ENCODE peak calls at places on chromosome 7, in five cellular contexts. W is GM23248, N is neural progenitor cell, L is IMR-90, S is HepG2. V is an unnamed sample.

GRCh38 chr7:38660427-38661099 is 29.4 kb upstream of the AMPH start:
- DNase-seq in W (peak; percentile 81), N (peak; percentile 73), L (peak; percentile 56), S (peak; percentile 29), V (peak; percentile 36)

GRCh38 chr7:137969828-137970227 is 32.1 kb downstream of the CREB3L2 start:
- DNase-seq in W (no peak), N (no peak), L (no peak), S (no peak), V (no peak)

GRCh38 chr7:22853674-22854157 is 31.1 kb upstream of the TOMM7 start:
- DNase-seq in W (peak; percentile 58), N (peak; percentile 49), L (no peak), S (no peak), V (no peak)

GRCh38 chr7:43112941-43113621 is 634 bp downstream of the HECW1 start:
- DNase-seq in W (peak; percentile 86), N (peak; percentile 83), L (peak; percentile 49), S (no peak), V (peak; percentile 67)

GRCh38 chr7:24740821-24741220 is 16.4 kb downstream of the GSDME start:
- DNase-seq in W (no peak), N (no peak), L (no peak), S (no peak), V (no peak)

GRCh38 chr7:21526007-21526406 is 16.8 kb upstream of the DNAH11 start:
- DNase-seq in W (peak; percentile 26), N (no peak), L (peak; percentile 5), S (peak; percentile 5), V (no peak)

GRCh38 chr7:8638076-8638475 is 204.7 kb downstream of the NXPH1 start:
- DNase-seq in W (no peak), N (no peak), L (no peak), S (no peak), V (no peak)

GRCh38 chr7:130903358-130903974 is 169.5 kb upstream of the KLF14 start:
- DNase-seq in W (peak; percentile 96), N (no peak), L (peak; percentile 98), S (no peak), V (no peak)

GRCh38 chr7:129186749-129187260 is 1.6 kb upstream of the SMO start:
- DNase-seq in W (no peak), N (peak; percentile 20), L (no peak), S (no peak), V (no peak)

GRCh38 chr7:74604326-74605020 is 53.0 kb upstream of the GTF2I start:
- DNase-seq in W (peak; percentile 69), N (no peak), L (no peak), S (no peak), V (no peak)

GRCh38 chr7:151237244-151238189 is 5.2 kb downstream of the CHPF2 start:
- DNase-seq in W (no peak), N (no peak), L (no peak), S (no peak), V (no peak)

GRCh38 chr7:87926581-87927461 is 7.2 kb upstream of the ADAM22 start:
- DNase-seq in W (no peak), N (peak; percentile 43), L (no peak), S (peak; percentile 30), V (no peak)

GRCh38 chr7:6259257-6259656 is 13.2 kb downstream of the CYTH3 start:
- DNase-seq in W (peak; percentile 43), N (no peak), L (no peak), S (no peak), V (no peak)

GRCh38 chr7:122790132-122790531 is 87.4 kb upstream of the RNF148 start:
- DNase-seq in W (no peak), N (no peak), L (no peak), S (no peak), V (no peak)

GRCh38 chr7:106056513-106057203 is 55.5 kb downstream of the SYPL1 start:
- DNase-seq in W (peak; percentile 87), N (peak; percentile 72), L (peak; percentile 69), S (peak; percentile 62), V (no peak)

GRCh38 chr7:6320791-6321190 is 48.4 kb upstream of the CYTH3 start:
- DNase-seq in W (no peak), N (no peak), L (no peak), S (no peak), V (no peak)

GRCh38 chr7:3683886-3684539 is 383.0 kb downstream of the SDK1 start:
- DNase-seq in W (no peak), N (peak; percentile 8), L (no peak), S (peak; percentile 56), V (no peak)

GRCh38 chr7:82572195-82572880 is 128.8 kb upstream of the CACNA2D1 start:
- DNase-seq in W (peak; percentile 87), N (peak; percentile 92), L (peak; percentile 85), S (peak; percentile 70), V (peak; percentile 87)

GRCh38 chr7:4939971-4940720 is 18.8 kb downstream of the MMD2 start:
- DNase-seq in W (no peak), N (no peak), L (no peak), S (no peak), V (no peak)

GRCh38 chr7:149414745-149415390 is 46.0 kb downstream of the ZNF777 start:
- DNase-seq in W (peak; percentile 55), N (peak; percentile 88), L (peak; percentile 82), S (no peak), V (peak; percentile 73)

GRCh38 chr7:135801045-135801693 is 52.6 kb upstream of the FAM180A start:
- DNase-seq in W (peak; percentile 83), N (peak; percentile 88), L (peak; percentile 74), S (peak; percentile 65), V (peak; percentile 61)

GRCh38 chr7:73841689-73842247 is 548 bp downstream of the METTL27 start:
- DNase-seq in W (no peak), N (peak; percentile 48), L (no peak), S (no peak), V (no peak)

GRCh38 chr7:50164552-50165220 is 71.6 kb upstream of the ZPBP start:
- DNase-seq in W (no peak), N (no peak), L (no peak), S (no peak), V (no peak)

GRCh38 chr7:12124028-12124427 is 87.1 kb upstream of the TMEM106B start:
- DNase-seq in W (no peak), N (no peak), L (no peak), S (no peak), V (no peak)

GRCh38 chr7:57646219-57646900 is 196.4 kb downstream of the ZNF716 start:
- DNase-seq in W (no peak), N (no peak), L (no peak), S (no peak), V (no peak)

GRCh38 chr7:55448526-55448925 is 83.4 kb downstream of the LANCL2 start:
- DNase-seq in W (no peak), N (no peak), L (no peak), S (no peak), V (no peak)

GRCh38 chr7:121755818-121756501 is 117.0 kb upstream of the PTPRZ1 start:
- DNase-seq in W (no peak), N (peak; percentile 79), L (no peak), S (no peak), V (peak; percentile 48)

GRCh38 chr7:101659706-101660105 is 30.6 kb upstream of the MYL10 start:
- DNase-seq in W (no peak), N (no peak), L (peak; percentile 11), S (peak; percentile 14), V (no peak)

GRCh38 chr7:151992375-151992774 is 33.1 kb upstream of the GALNT11 start:
- DNase-seq in W (peak; percentile 51), N (peak; percentile 78), L (no peak), S (peak; percentile 6), V (peak; percentile 43)

GRCh38 chr7:80900583-80901576 is 18.0 kb downstream of the SEMA3C start:
- DNase-seq in W (peak; percentile 86), N (no peak), L (peak; percentile 74), S (no peak), V (no peak)

GRCh38 chr7:2719007-2719406 is 31.0 kb downstream of the AMZ1 start:
- DNase-seq in W (peak; percentile 15), N (peak; percentile 62), L (no peak), S (no peak), V (no peak)

DNA sequence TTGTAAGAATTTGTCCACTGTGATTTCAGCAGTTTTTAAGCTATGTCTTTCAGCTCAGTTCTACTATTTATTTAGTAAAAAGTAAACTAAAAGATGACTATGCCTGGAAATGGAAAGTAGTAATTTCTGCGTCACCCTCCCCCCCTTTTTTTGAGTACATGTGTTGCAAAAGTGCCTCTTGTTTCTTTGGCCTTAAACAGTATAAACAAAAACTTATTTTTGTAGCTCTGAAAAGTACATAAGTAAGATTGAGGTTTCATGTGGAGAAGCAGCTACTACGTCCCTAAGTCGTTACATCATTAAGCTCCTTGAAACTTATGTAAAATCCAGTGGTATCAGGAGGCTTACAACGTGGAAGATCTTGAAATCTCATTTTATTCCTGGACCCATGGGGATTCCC is 46.3 kb upstream of the HBP1 start:
- DNase-seq in W (peak; percentile 29), N (no peak), L (peak; percentile 85), S (no peak), V (no peak)
- H2AFZ ChIP-seq in W (peak overlapping the region; percentile 52), N (no peak overlapping the region), L (no peak overlapping the region), S (no peak overlapping the region), V (no peak overlapping the region)

GRCh38 chr7:117324940-117325339 is 2.1 kb upstream of the WNT2 start:
- DNase-seq in W (no peak), N (peak; percentile 17), L (no peak), S (no peak), V (no peak)
- H2AFZ ChIP-seq in W (peak overlapping the region; percentile 84), N (no peak overlapping the region), L (no peak overlapping the region), S (no peak overlapping the region), V (no peak overlapping the region)

GRCh38 chr7:54292171-54292925 is 249.8 kb upstream of the VSTM2A start:
- DNase-seq in W (no peak), N (peak; percentile 92), L (no peak), S (no peak), V (peak; percentile 63)
- H2AFZ ChIP-seq in W (no peak overlapping the region), N (peak overlapping the region; percentile 30), L (no peak overlapping the region), S (no peak overlapping the region), V (peak overlapping the region; percentile 17)

DNA sequence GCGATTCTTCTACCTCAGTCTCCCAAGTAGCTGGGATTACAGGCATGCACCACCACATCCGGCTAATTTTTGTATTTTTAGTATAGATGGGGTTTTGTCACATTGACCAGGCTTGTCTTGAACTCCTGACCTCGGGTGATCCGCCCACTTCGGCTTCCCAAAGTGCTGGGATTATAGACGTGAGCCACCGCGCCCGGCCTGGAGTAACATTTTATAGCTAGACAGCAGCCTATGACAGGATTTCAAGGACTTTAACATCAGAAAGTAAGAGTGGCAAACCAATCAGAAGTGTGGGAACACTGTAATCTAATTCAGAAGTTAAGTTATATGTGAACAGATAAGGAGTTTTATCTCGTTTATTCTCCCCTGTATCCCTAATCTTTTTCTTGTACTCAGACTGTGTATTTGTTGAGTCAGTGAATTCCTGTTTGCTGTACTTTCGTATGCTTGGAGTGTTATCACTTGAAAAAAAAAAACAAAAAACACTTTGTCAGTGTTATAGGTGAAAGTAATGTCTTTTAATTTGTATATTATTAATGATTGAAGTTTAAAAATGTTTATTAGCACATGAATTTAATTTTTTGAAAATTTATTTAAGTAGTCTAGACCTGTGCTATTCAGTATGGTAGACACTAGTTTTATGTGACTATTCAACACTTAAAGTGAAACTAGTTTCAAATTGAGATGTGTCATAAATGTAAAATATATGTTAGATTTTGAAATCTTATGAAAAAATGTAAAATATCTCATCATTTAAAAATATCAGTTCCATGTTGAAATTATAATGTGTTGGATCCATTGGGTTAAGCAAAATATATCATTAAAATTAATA is 38.5 kb downstream of the RSBN1L start:
- DNase-seq in W (no peak), N (no peak), L (no peak), S (no peak), V (no peak)
- H2AFZ ChIP-seq in W (no peak overlapping the region), N (no peak overlapping the region), L (no peak overlapping the region), S (no peak overlapping the region), V (no peak overlapping the region)

GRCh38 chr7:97022451-97023306 is 2.0 kb downstream of the DLX5 start:
- DNase-seq in W (no peak), N (peak; percentile 39), L (no peak), S (no peak), V (peak; percentile 31)
- H2AFZ ChIP-seq in W (no peak overlapping the region), N (no peak overlapping the region), L (no peak overlapping the region), S (no peak overlapping the region), V (no peak overlapping the region)